ENCODE peak calls at places on chromosomes 6 and 20, in ten cellular contexts. I, C, N, K, A, T, L, H, Z and W are unnamed samples.

GRCh38 chr20:21665687-21666446 is 39.6 kb upstream of the PAX1 start:
- DNase-seq in I (no peak), C (peak), N (no peak), K (no peak), A (no peak), T (no peak), L (no peak), H (peak), Z (no peak), W (peak)

GRCh38 chr6:30171677-30172471 is 8.5 kb downstream of the TRIM15 start:
- DNase-seq in I (no peak), C (no peak), N (peak), K (no peak), A (no peak), T (no peak), L (no peak), H (peak), Z (peak), W (no peak)

GRCh38 chr6:107673076-107673494 is 151.0 kb downstream of the SCML4 start:
- DNase-seq in I (no peak), C (no peak), N (no peak), K (peak), A (no peak), T (no peak), L (no peak), H (no peak), Z (peak), W (no peak)

GRCh38 chr6:158031445-158032353 is 50.0 kb downstream of the SYNJ2 start:
- DNase-seq in I (no peak), C (no peak), N (peak), K (peak), A (peak), T (no peak), L (no peak), H (peak), Z (peak), W (no peak)

GRCh38 chr6:42336431-42336830 is 115.3 kb downstream of the TRERF1 start:
- DNase-seq in I (no peak), C (no peak), N (no peak), K (no peak), A (no peak), T (no peak), L (no peak), H (no peak), Z (no peak), W (no peak)

GRCh38 chr20:23305098-23305497 is 45.5 kb upstream of the NXT1 start:
- DNase-seq in I (no peak), C (peak), N (no peak), K (no peak), A (no peak), T (no peak), L (no peak), H (peak), Z (no peak), W (no peak)

GRCh38 chr20:23606652-23607049 is 934 bp upstream of the CST9 start:
- DNase-seq in I (peak), C (peak), N (peak), K (peak), A (peak), T (peak), L (peak), H (peak), Z (peak), W (no peak)

GRCh38 chr6:156449569-156449968 is 327.6 kb upstream of the ARID1B start:
- DNase-seq in I (no peak), C (no peak), N (no peak), K (no peak), A (no peak), T (no peak), L (no peak), H (no peak), Z (no peak), W (no peak)

GRCh38 chr6:127716425-127716930 is 139.5 kb downstream of the C6orf58 start:
- DNase-seq in I (no peak), C (peak), N (no peak), K (no peak), A (no peak), T (no peak), L (no peak), H (no peak), Z (no peak), W (no peak)